ENCODE peak calls at places on chromosome 20, in nine cellular contexts. A, U, W, Q, F, D, P, G and Y are unnamed samples.

GRCh38 chr20:19540401-19540800 is 217.7 kb upstream of the RIN2 start:
- DNase-seq in A (no peak), U (no peak), W (peak; percentile 58), Q (no peak), F (peak; percentile 34), D (no peak), P (no peak), G (no peak), Y (no peak)

GRCh38 chr20:22717466-22717865 is 133.1 kb upstream of the FOXA2 start:
- DNase-seq in A (no peak), U (no peak), W (no peak), Q (peak; percentile 18), F (no peak), D (no peak), P (no peak), G (no peak), Y (no peak)

GRCh38 chr20:41205313-41205712 is 68.0 kb downstream of the PLCG1 start:
- DNase-seq in A (no peak), U (no peak), W (no peak), Q (no peak), F (no peak), D (no peak), P (no peak), G (no peak), Y (no peak)

GRCh38 chr20:44651507-44652373 is at the start of gene ADA:
- DNase-seq in A (no peak), U (no peak), W (peak; percentile 64), Q (peak; percentile 65), F (peak; percentile 59), D (peak; percentile 48), P (peak; percentile 78), G (peak; percentile 47), Y (peak; percentile 66)

GRCh38 chr20:21046413-21047070 is 59.6 kb downstream of the LINC00237 start:
- DNase-seq in A (no peak), U (no peak), W (no peak), Q (no peak), F (no peak), D (no peak), P (no peak), G (no peak), Y (no peak)

GRCh38 chr20:64212750-64213149 is 42.8 kb upstream of the PCMTD2 start:
- DNase-seq in A (no peak), U (no peak), W (peak; percentile 80), Q (no peak), F (peak; percentile 51), D (no peak), P (no peak), G (no peak), Y (peak; percentile 81)

GRCh38 chr20:62303327-62304226 is 780 bp downstream of the ADRM1 start:
- DNase-seq in A (no peak), U (no peak), W (peak; percentile 65), Q (peak; percentile 25), F (peak; percentile 42), D (no peak), P (peak; percentile 34), G (no peak), Y (peak; percentile 14)

GRCh38 chr20:55415567-55416142 is 589.7 kb downstream of the CBLN4 start:
- DNase-seq in A (peak; percentile 8), U (peak; percentile 25), W (no peak), Q (peak; percentile 59), F (no peak), D (no peak), P (peak; percentile 11), G (no peak), Y (no peak)

GRCh38 chr20:40948352-40949267 is 80.0 kb upstream of the TOP1 start:
- DNase-seq in A (no peak), U (no peak), W (no peak), Q (peak; percentile 79), F (no peak), D (no peak), P (no peak), G (no peak), Y (no peak)

GRCh38 chr20:41316009-41316408 is 1.5 kb downstream of the ZHX3 start:
- DNase-seq in A (no peak), U (no peak), W (no peak), Q (no peak), F (no peak), D (no peak), P (no peak), G (no peak), Y (no peak)

GRCh38 chr20:33373735-33374605 is 27.3 kb downstream of the CDK5RAP1 start:
- DNase-seq in A (peak; percentile 97), U (no peak), W (no peak), Q (peak; percentile 99), F (peak; percentile 43), D (no peak), P (no peak), G (no peak), Y (no peak)

GRCh38 chr20:4470375-4470774 is 251.3 kb upstream of the PRND start:
- DNase-seq in A (no peak), U (no peak), W (no peak), Q (peak; percentile 63), F (no peak), D (no peak), P (no peak), G (no peak), Y (no peak)

GRCh38 chr20:61556116-61556515 is 304.1 kb downstream of the CDH4 start:
- DNase-seq in A (no peak), U (no peak), W (no peak), Q (no peak), F (no peak), D (no peak), P (no peak), G (no peak), Y (no peak)

GRCh38 chr20:17593902-17594301 is 24.0 kb downstream of the DSTN start:
- DNase-seq in A (no peak), U (no peak), W (no peak), Q (no peak), F (no peak), D (no peak), P (no peak), G (no peak), Y (peak; percentile 27)

GRCh38 chr20:15320941-15321340 is 983.5 kb upstream of the FLRT3 start:
- DNase-seq in A (no peak), U (no peak), W (no peak), Q (peak; percentile 6), F (no peak), D (no peak), P (no peak), G (peak; percentile 17), Y (no peak)

GRCh38 chr20:44759595-44759994 is 13.9 kb downstream of the KCNK15 start:
- DNase-seq in A (no peak), U (no peak), W (no peak), Q (no peak), F (no peak), D (no peak), P (no peak), G (no peak), Y (no peak)

GRCh38 chr20:2465100-2465499 is 5.5 kb downstream of the SNRPB start:
- DNase-seq in A (no peak), U (no peak), W (no peak), Q (no peak), F (no peak), D (no peak), P (no peak), G (no peak), Y (no peak)
- H3K36me3 ChIP-seq in A (peaks cover 80% of the 10 kb centered on the region), U (peaks cover 93% of the 10 kb centered on the region), W (no peaks in the 10 kb centered on the region), Q (peaks cover 94% of the 10 kb centered on the region), F (peaks cover 21% of the 10 kb centered on the region), D (peaks cover 35% of the 10 kb centered on the region), P (peaks cover 100% of the 10 kb centered on the region), G (peaks cover 4% of the 10 kb centered on the region), Y (peaks cover 69% of the 10 kb centered on the region)

GRCh38 chr20:38747495-38748096 is 664 bp upstream of the ACTR5 start:
- DNase-seq in A (no peak), U (no peak), W (no peak), Q (peak; percentile 89), F (no peak), D (no peak), P (no peak), G (no peak), Y (peak; percentile 32)
- H3K9me3 ChIP-seq in A (no peaks in the 10 kb centered on the region), U (no peaks in the 10 kb centered on the region), W (no peaks in the 10 kb centered on the region), Q (no peaks in the 10 kb centered on the region), F (no peaks in the 10 kb centered on the region), D (no peaks in the 10 kb centered on the region), P (no peaks in the 10 kb centered on the region), G (no peaks in the 10 kb centered on the region), Y (no peaks in the 10 kb centered on the region)

DNA sequence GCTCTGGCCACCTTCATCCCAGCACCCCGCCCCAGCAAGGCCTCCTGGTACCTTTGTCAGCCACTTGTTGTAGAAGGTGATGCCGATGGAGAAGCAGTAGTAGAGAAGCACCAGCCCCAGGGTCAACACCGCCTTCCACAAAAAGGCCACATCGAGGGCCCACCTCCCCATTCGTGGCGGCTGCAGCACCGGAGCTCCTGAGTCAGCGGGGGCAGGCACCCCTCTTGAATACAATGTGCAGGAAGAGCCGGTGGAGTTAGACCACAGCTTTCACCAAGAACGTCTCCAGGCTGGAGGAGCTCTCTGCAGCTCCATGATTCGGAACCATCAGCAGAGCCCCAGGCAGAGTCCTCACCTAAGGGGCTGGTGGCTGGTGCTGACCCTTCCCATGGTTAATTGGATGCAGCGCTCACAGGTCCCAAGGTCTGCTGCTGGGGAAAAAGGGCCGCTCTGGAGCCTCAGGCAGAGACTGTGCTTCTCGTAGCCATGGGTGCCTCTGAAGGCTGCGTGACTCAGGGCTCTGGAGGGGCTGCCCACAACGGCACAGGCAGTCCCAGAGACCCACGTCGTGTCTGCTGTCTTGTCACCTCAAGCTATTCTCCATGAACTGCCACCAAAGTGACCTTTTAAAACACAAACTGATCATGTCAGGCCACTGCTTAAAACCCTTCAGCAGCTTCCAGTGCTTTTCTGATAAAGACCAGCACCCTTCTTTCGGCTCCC is 47.9 kb downstream of the ELMO2 start:
- DNase-seq in A (no peak), U (no peak), W (no peak), Q (no peak), F (no peak), D (no peak), P (no peak), G (no peak), Y (no peak)
- H3K4me3 ChIP-seq in A (no peak overlapping the region), U (no peak overlapping the region), W (no peak overlapping the region), Q (no peak overlapping the region), F (no peak overlapping the region), D (no peak overlapping the region), P (no peak overlapping the region), G (no peak overlapping the region), Y (no peak overlapping the region)

DNA sequence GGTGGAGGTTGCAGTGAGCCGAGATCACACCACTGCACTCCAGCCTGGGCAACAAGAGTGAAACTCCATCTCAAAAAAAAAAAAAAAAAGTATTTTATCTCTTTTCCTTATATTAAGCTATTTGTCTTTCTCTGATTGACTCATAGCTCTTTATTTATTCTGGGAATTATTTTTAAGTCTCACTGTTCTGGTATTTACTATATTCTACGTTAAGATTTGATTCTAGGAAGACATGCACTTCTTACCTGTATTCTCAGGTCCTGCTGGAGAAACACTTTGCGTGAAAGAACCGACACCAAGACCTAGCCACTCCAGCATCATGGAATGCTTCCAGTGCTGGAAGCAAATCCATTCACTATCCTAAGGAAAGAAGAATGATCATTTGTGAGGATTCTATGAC is 17.6 kb downstream of the ZNFX1 start:
- DNase-seq in A (no peak), U (no peak), W (no peak), Q (peak; percentile 62), F (no peak), D (no peak), P (no peak), G (no peak), Y (no peak)
- H3K36me3 ChIP-seq in A (peaks cover 36% of the 10 kb centered on the region), U (peaks cover 84% of the 10 kb centered on the region), W (no peaks in the 10 kb centered on the region), Q (peaks cover 61% of the 10 kb centered on the region), F (peaks cover 6% of the 10 kb centered on the region), D (peaks cover 17% of the 10 kb centered on the region), P (peaks cover 89% of the 10 kb centered on the region), G (peaks cover 8% of the 10 kb centered on the region), Y (peaks cover 100% of the 10 kb centered on the region)

GRCh38 chr20:39853050-39853449 is 836.0 kb downstream of the MAFB start:
- DNase-seq in A (no peak), U (no peak), W (no peak), Q (no peak), F (no peak), D (no peak), P (no peak), G (no peak), Y (no peak)
- H3K9me3 ChIP-seq in A (no peaks in the 10 kb centered on the region), U (no peaks in the 10 kb centered on the region), W (no peaks in the 10 kb centered on the region), Q (peaks cover 6% of the 10 kb centered on the region), F (no peaks in the 10 kb centered on the region), D (no peaks in the 10 kb centered on the region), P (no peaks in the 10 kb centered on the region), G (no peaks in the 10 kb centered on the region), Y (no peaks in the 10 kb centered on the region)